ENCODE peak calls at places on chromosomes 2 and 18, in four cellular contexts. One of them, this sample, is unnamed.
A peak's percentile ranks its signal among the peaks of the same experiment; 100 is the strongest.

GRCh38 chr2:133053541-133053940 is 383.5 kb upstream of the LYPD1 start:
- DNase-seq in memory B cell: no peak
- DNase-seq in activated T-cell treated with anti-CD3 and anti-CD28 coated beads, Interleukin-2, amount 50 U/mL, for 24 hours: no peak
- DNase-seq in T1000: no peak
- DNase-seq in this sample: no peak

GRCh38 chr18:9959564-9959963 is 45.7 kb downstream of the VAPA start:
- DNase-seq in memory B cell: no peak
- DNase-seq in activated T-cell treated with anti-CD3 and anti-CD28 coated beads, Interleukin-2, amount 50 U/mL, for 24 hours: no peak
- DNase-seq in T1000: no peak
- DNase-seq in this sample: no peak

GRCh38 chr2:209160800-209161588 is 262.9 kb upstream of the MAP2 start:
- DNase-seq in memory B cell: no peak
- DNase-seq in activated T-cell treated with anti-CD3 and anti-CD28 coated beads, Interleukin-2, amount 50 U/mL, for 24 hours: no peak
- DNase-seq in T1000: no peak
- DNase-seq in this sample: no peak

GRCh38 chr18:49561127-49561376 is 805 bp upstream of the LIPG start:
- DNase-seq in memory B cell: no peak
- DNase-seq in activated T-cell treated with anti-CD3 and anti-CD28 coated beads, Interleukin-2, amount 50 U/mL, for 24 hours: peak; percentile 45
- DNase-seq in T1000: no peak
- DNase-seq in this sample: no peak

GRCh38 chr2:47688561-47688960 is 94.4 kb upstream of the MSH6 start:
- DNase-seq in memory B cell: no peak
- DNase-seq in activated T-cell treated with anti-CD3 and anti-CD28 coated beads, Interleukin-2, amount 50 U/mL, for 24 hours: no peak
- DNase-seq in T1000: no peak
- DNase-seq in this sample: no peak

GRCh38 chr18:75216212-75216925 is 5.8 kb downstream of the TSHZ1 start:
- DNase-seq in memory B cell: no peak
- DNase-seq in activated T-cell treated with anti-CD3 and anti-CD28 coated beads, Interleukin-2, amount 50 U/mL, for 24 hours: no peak
- DNase-seq in T1000: no peak
- DNase-seq in this sample: no peak

GRCh38 chr18:79378416-79379250 is 17.1 kb upstream of the NFATC1 start:
- DNase-seq in memory B cell: peak; percentile 92
- DNase-seq in activated T-cell treated with anti-CD3 and anti-CD28 coated beads, Interleukin-2, amount 50 U/mL, for 24 hours: peak; percentile 90
- DNase-seq in T1000: peak; percentile 38
- DNase-seq in this sample: peak; percentile 79

GRCh38 chr2:7016884-7017283 is 99.7 kb downstream of the RNF144A start:
- DNase-seq in memory B cell: no peak
- DNase-seq in activated T-cell treated with anti-CD3 and anti-CD28 coated beads, Interleukin-2, amount 50 U/mL, for 24 hours: no peak
- DNase-seq in T1000: no peak
- DNase-seq in this sample: no peak

GRCh38 chr18:55768255-55768654 is 180.3 kb upstream of the TCF4 start:
- DNase-seq in memory B cell: no peak
- DNase-seq in activated T-cell treated with anti-CD3 and anti-CD28 coated beads, Interleukin-2, amount 50 U/mL, for 24 hours: no peak
- DNase-seq in T1000: no peak
- DNase-seq in this sample: no peak

GRCh38 chr2:43152711-43153627 is 73.4 kb downstream of the ZFP36L2 start:
- DNase-seq in memory B cell: no peak
- DNase-seq in activated T-cell treated with anti-CD3 and anti-CD28 coated beads, Interleukin-2, amount 50 U/mL, for 24 hours: no peak
- DNase-seq in T1000: no peak
- DNase-seq in this sample: no peak

GRCh38 chr2:216082805-216083204 is 1.1 kb downstream of the TMEM169 start:
- DNase-seq in memory B cell: no peak
- DNase-seq in activated T-cell treated with anti-CD3 and anti-CD28 coated beads, Interleukin-2, amount 50 U/mL, for 24 hours: no peak
- DNase-seq in T1000: no peak
- DNase-seq in this sample: peak; percentile 28

GRCh38 chr2:151049746-151050145 is 211.9 kb downstream of the RBM43 start:
- DNase-seq in memory B cell: no peak
- DNase-seq in activated T-cell treated with anti-CD3 and anti-CD28 coated beads, Interleukin-2, amount 50 U/mL, for 24 hours: no peak
- DNase-seq in T1000: no peak
- DNase-seq in this sample: no peak

GRCh38 chr2:62071760-62072680 is 123.9 kb upstream of the B3GNT2 start:
- DNase-seq in memory B cell: no peak
- DNase-seq in activated T-cell treated with anti-CD3 and anti-CD28 coated beads, Interleukin-2, amount 50 U/mL, for 24 hours: no peak
- DNase-seq in T1000: no peak
- DNase-seq in this sample: no peak

GRCh38 chr2:20374919-20375318 is 24.3 kb upstream of the PUM2 start:
- DNase-seq in memory B cell: no peak
- DNase-seq in activated T-cell treated with anti-CD3 and anti-CD28 coated beads, Interleukin-2, amount 50 U/mL, for 24 hours: no peak
- DNase-seq in T1000: no peak
- DNase-seq in this sample: no peak

GRCh38 chr2:15893689-15894325 is 46.5 kb upstream of the MYCN start:
- DNase-seq in memory B cell: no peak
- DNase-seq in activated T-cell treated with anti-CD3 and anti-CD28 coated beads, Interleukin-2, amount 50 U/mL, for 24 hours: no peak
- DNase-seq in T1000: no peak
- DNase-seq in this sample: no peak

GRCh38 chr2:75619992-75620740 is 26.4 kb upstream of the MRPL19 start:
- DNase-seq in memory B cell: no peak
- DNase-seq in activated T-cell treated with anti-CD3 and anti-CD28 coated beads, Interleukin-2, amount 50 U/mL, for 24 hours: no peak
- DNase-seq in T1000: no peak
- DNase-seq in this sample: no peak

GRCh38 chr2:233359823-233360222 is 5.5 kb downstream of the DGKD start:
- DNase-seq in memory B cell: no peak
- DNase-seq in activated T-cell treated with anti-CD3 and anti-CD28 coated beads, Interleukin-2, amount 50 U/mL, for 24 hours: no peak
- DNase-seq in T1000: no peak
- DNase-seq in this sample: no peak

GRCh38 chr2:86223098-86223681 is 23.9 kb downstream of the MRPL35 start:
- DNase-seq in memory B cell: no peak
- DNase-seq in activated T-cell treated with anti-CD3 and anti-CD28 coated beads, Interleukin-2, amount 50 U/mL, for 24 hours: no peak
- DNase-seq in T1000: no peak
- DNase-seq in this sample: no peak

GRCh38 chr18:74110983-74111382 is 36.7 kb downstream of the FBXO15 start:
- DNase-seq in memory B cell: no peak
- DNase-seq in activated T-cell treated with anti-CD3 and anti-CD28 coated beads, Interleukin-2, amount 50 U/mL, for 24 hours: no peak
- DNase-seq in T1000: no peak
- DNase-seq in this sample: no peak

GRCh38 chr2:166074430-166074829 is 53.4 kb downstream of the SCN1A start:
- DNase-seq in memory B cell: no peak
- DNase-seq in activated T-cell treated with anti-CD3 and anti-CD28 coated beads, Interleukin-2, amount 50 U/mL, for 24 hours: no peak
- DNase-seq in T1000: no peak
- DNase-seq in this sample: no peak

GRCh38 chr2:10495988-10496313 is 47.8 kb upstream of the ODC1 start:
- DNase-seq in memory B cell: no peak
- DNase-seq in activated T-cell treated with anti-CD3 and anti-CD28 coated beads, Interleukin-2, amount 50 U/mL, for 24 hours: no peak
- DNase-seq in T1000: no peak
- DNase-seq in this sample: no peak

GRCh38 chr2:586518-587370 is 90.5 kb downstream of the TMEM18 start:
- DNase-seq in memory B cell: no peak
- DNase-seq in activated T-cell treated with anti-CD3 and anti-CD28 coated beads, Interleukin-2, amount 50 U/mL, for 24 hours: no peak
- DNase-seq in T1000: no peak
- DNase-seq in this sample: no peak

GRCh38 chr2:233997726-233998125 is 52.8 kb upstream of the SPP2 start:
- DNase-seq in memory B cell: no peak
- DNase-seq in activated T-cell treated with anti-CD3 and anti-CD28 coated beads, Interleukin-2, amount 50 U/mL, for 24 hours: no peak
- DNase-seq in T1000: no peak
- DNase-seq in this sample: no peak

GRCh38 chr18:51041677-51042076 is 11.7 kb downstream of the SMAD4 start:
- DNase-seq in memory B cell: no peak
- DNase-seq in activated T-cell treated with anti-CD3 and anti-CD28 coated beads, Interleukin-2, amount 50 U/mL, for 24 hours: no peak
- DNase-seq in T1000: no peak
- DNase-seq in this sample: no peak

GRCh38 chr2:152012697-152013096 is 86.1 kb downstream of the CACNB4 start:
- DNase-seq in memory B cell: no peak
- DNase-seq in activated T-cell treated with anti-CD3 and anti-CD28 coated beads, Interleukin-2, amount 50 U/mL, for 24 hours: no peak
- DNase-seq in T1000: no peak
- DNase-seq in this sample: no peak

GRCh38 chr2:170813611-170814550 is 2.8 kb upstream of the GAD1 start:
- DNase-seq in memory B cell: no peak
- DNase-seq in activated T-cell treated with anti-CD3 and anti-CD28 coated beads, Interleukin-2, amount 50 U/mL, for 24 hours: no peak
- DNase-seq in T1000: no peak
- DNase-seq in this sample: no peak

GRCh38 chr2:113281920-113282746 is 3.4 kb upstream of the PAX8 start:
- DNase-seq in memory B cell: no peak
- DNase-seq in activated T-cell treated with anti-CD3 and anti-CD28 coated beads, Interleukin-2, amount 50 U/mL, for 24 hours: no peak
- DNase-seq in T1000: no peak
- DNase-seq in this sample: no peak

GRCh38 chr2:205053827-205054410 is 508.6 kb downstream of the PARD3B start:
- DNase-seq in memory B cell: no peak
- DNase-seq in activated T-cell treated with anti-CD3 and anti-CD28 coated beads, Interleukin-2, amount 50 U/mL, for 24 hours: no peak
- DNase-seq in T1000: no peak
- DNase-seq in this sample: no peak

GRCh38 chr2:26351375-26352090 is 4.9 kb upstream of the ADGRF3 start:
- DNase-seq in memory B cell: no peak
- DNase-seq in activated T-cell treated with anti-CD3 and anti-CD28 coated beads, Interleukin-2, amount 50 U/mL, for 24 hours: no peak
- DNase-seq in T1000: no peak
- DNase-seq in this sample: no peak

GRCh38 chr2:24886114-24886501 is 33.9 kb downstream of the ADCY3 start:
- DNase-seq in memory B cell: no peak
- DNase-seq in activated T-cell treated with anti-CD3 and anti-CD28 coated beads, Interleukin-2, amount 50 U/mL, for 24 hours: no peak
- DNase-seq in T1000: no peak
- DNase-seq in this sample: no peak

GRCh38 chr2:47654790-47655562 is 128.0 kb upstream of the MSH6 start:
- DNase-seq in memory B cell: peak; percentile 38
- DNase-seq in activated T-cell treated with anti-CD3 and anti-CD28 coated beads, Interleukin-2, amount 50 U/mL, for 24 hours: no peak
- DNase-seq in T1000: no peak
- DNase-seq in this sample: peak; percentile 39

GRCh38 chr2:33498291-33498956 is 22.0 kb downstream of the RASGRP3 start:
- DNase-seq in memory B cell: no peak
- DNase-seq in activated T-cell treated with anti-CD3 and anti-CD28 coated beads, Interleukin-2, amount 50 U/mL, for 24 hours: no peak
- DNase-seq in T1000: no peak
- DNase-seq in this sample: no peak

GRCh38 chr2:182103531-182103930 is 117.9 kb downstream of the PPP1R1C start:
- DNase-seq in memory B cell: no peak
- DNase-seq in activated T-cell treated with anti-CD3 and anti-CD28 coated beads, Interleukin-2, amount 50 U/mL, for 24 hours: no peak
- DNase-seq in T1000: no peak
- DNase-seq in this sample: no peak

This sample was measured in naive B cell.